ENCODE peak calls at places on chromosomes 13 and 19, in five cellular contexts. O is H9, X is H1, H is trophoblast cell, S is mesenchymal stem cell. K is an unnamed sample.

GRCh38 chr19:13959962-13960862 is 7.9 kb downstream of the DCAF15 start:
- DNase-seq in O (peak; percentile 64), X (no peak), H (peak; percentile 21), S (no peak), K (no peak)

GRCh38 chr13:93080166-93080565 is 146.4 kb upstream of the GPC6 start:
- DNase-seq in O (no peak), X (no peak), H (no peak), S (no peak), K (no peak)

GRCh38 chr19:53808710-53809125 is 15.4 kb downstream of the NLRP12 start:
- DNase-seq in O (peak; percentile 66), X (no peak), H (peak; percentile 64), S (peak; percentile 15), K (no peak)

GRCh38 chr19:45071969-45072790 is 4.1 kb downstream of the ZNF296 start:
- DNase-seq in O (peak; percentile 69), X (no peak), H (no peak), S (no peak), K (no peak)

GRCh38 chr13:101111894-101112293 is 304.4 kb downstream of the NALCN start:
- DNase-seq in O (no peak), X (no peak), H (no peak), S (peak; percentile 52), K (no peak)

GRCh38 chr13:87497426-87497825 is 173.7 kb upstream of the SLITRK5 start:
- DNase-seq in O (no peak), X (no peak), H (no peak), S (no peak), K (no peak)

GRCh38 chr13:26584713-26585112 is 27.2 kb downstream of the WASF3 start:
- DNase-seq in O (no peak), X (no peak), H (no peak), S (peak; percentile 57), K (no peak)

GRCh38 chr19:13995017-13995728 is 10.9 kb downstream of the RFX1 start:
- DNase-seq in O (no peak), X (no peak), H (no peak), S (no peak), K (no peak)

GRCh38 chr19:49340069-49340864 is 5.1 kb downstream of the CD37 start:
- DNase-seq in O (peak; percentile 82), X (no peak), H (peak; percentile 18), S (no peak), K (no peak)

GRCh38 chr13:63184693-63185092 is 1769.0 kb upstream of the PCDH20 start:
- DNase-seq in O (peak; percentile 88), X (peak; percentile 76), H (peak; percentile 62), S (peak; percentile 42), K (peak; percentile 47)

GRCh38 chr13:32031815-32032345 is 306 bp downstream of the FRY start:
- DNase-seq in O (no peak), X (no peak), H (no peak), S (no peak), K (no peak)

GRCh38 chr13:110368408-110368807 is 61.3 kb downstream of the COL4A2 start:
- DNase-seq in O (no peak), X (no peak), H (no peak), S (peak; percentile 49), K (no peak)

GRCh38 chr19:40716031-40716654 is 543 bp downstream of the COQ8B start:
- DNase-seq in O (peak; percentile 35), X (no peak), H (peak; percentile 87), S (no peak), K (no peak)

GRCh38 chr13:79522583-79522982 is 41.6 kb downstream of the NDFIP2 start:
- DNase-seq in O (no peak), X (no peak), H (no peak), S (no peak), K (no peak)

GRCh38 chr13:80962173-80962572 is 621.2 kb upstream of the SPRY2 start:
- DNase-seq in O (no peak), X (no peak), H (no peak), S (no peak), K (no peak)

GRCh38 chr13:26679411-26679810 is 81.2 kb downstream of the GPR12 start:
- DNase-seq in O (no peak), X (no peak), H (no peak), S (peak; percentile 64), K (no peak)

GRCh38 chr13:32878172-32878571 is 138.1 kb upstream of the KL start:
- DNase-seq in O (no peak), X (no peak), H (peak; percentile 63), S (peak; percentile 33), K (no peak)

GRCh38 chr13:74021507-74021906 is 112.7 kb downstream of the KLF12 start:
- DNase-seq in O (no peak), X (no peak), H (no peak), S (no peak), K (no peak)

GRCh38 chr19:47315125-47315821 is 5.6 kb downstream of the C5AR1 start:
- DNase-seq in O (peak; percentile 67), X (no peak), H (peak; percentile 99), S (peak; percentile 95), K (no peak)

GRCh38 chr13:111946214-111946613 is 120.7 kb upstream of the SOX1 start:
- DNase-seq in O (no peak), X (no peak), H (no peak), S (no peak), K (no peak)

GRCh38 chr13:44470623-44471562 is 97.3 kb downstream of the SERP2 start:
- DNase-seq in O (no peak), X (no peak), H (peak; percentile 71), S (peak; percentile 36), K (no peak)

GRCh38 chr13:20303636-20304035 is 71.5 kb upstream of the GJB6 start:
- DNase-seq in O (no peak), X (no peak), H (peak; percentile 84), S (peak; percentile 4), K (no peak)

GRCh38 chr19:6720369-6721112 is at the start of gene C3:
- DNase-seq in O (no peak), X (no peak), H (peak; percentile 47), S (peak; percentile 50), K (no peak)

GRCh38 chr19:55354698-55355212 is at the start of gene COX6B2:
- DNase-seq in O (no peak), X (no peak), H (no peak), S (no peak), K (no peak)

GRCh38 chr13:40026741-40027140 is 371.3 kb downstream of the COG6 start:
- DNase-seq in O (no peak), X (no peak), H (no peak), S (no peak), K (no peak)

GRCh38 chr13:99354371-99354951 is 47.3 kb upstream of the GPR183 start:
- DNase-seq in O (no peak), X (no peak), H (peak; percentile 96), S (no peak), K (no peak)

GRCh38 chr13:26964278-26965057 is 203.9 kb upstream of the GPR12 start:
- DNase-seq in O (no peak), X (no peak), H (peak; percentile 66), S (peak; percentile 43), K (no peak)

GRCh38 chr19:35845215-35846037 is 6.9 kb downstream of the NPHS1 start:
- DNase-seq in O (peak; percentile 70), X (no peak), H (peak; percentile 9), S (peak; percentile 8), K (no peak)

GRCh38 chr13:34412817-34413365 is 529.2 kb upstream of the NBEA start:
- DNase-seq in O (no peak), X (no peak), H (peak; percentile 82), S (peak; percentile 23), K (no peak)

GRCh38 chr13:34412295-34412694 is 529.8 kb upstream of the NBEA start:
- DNase-seq in O (no peak), X (no peak), H (peak; percentile 83), S (no peak), K (no peak)

GRCh38 chr13:34414616-34415015 is 527.5 kb upstream of the NBEA start:
- DNase-seq in O (no peak), X (no peak), H (no peak), S (no peak), K (no peak)

GRCh38 chr13:34411881-34412280 is 530.2 kb upstream of the NBEA start:
- DNase-seq in O (no peak), X (no peak), H (peak; percentile 78), S (no peak), K (no peak)

DNA sequence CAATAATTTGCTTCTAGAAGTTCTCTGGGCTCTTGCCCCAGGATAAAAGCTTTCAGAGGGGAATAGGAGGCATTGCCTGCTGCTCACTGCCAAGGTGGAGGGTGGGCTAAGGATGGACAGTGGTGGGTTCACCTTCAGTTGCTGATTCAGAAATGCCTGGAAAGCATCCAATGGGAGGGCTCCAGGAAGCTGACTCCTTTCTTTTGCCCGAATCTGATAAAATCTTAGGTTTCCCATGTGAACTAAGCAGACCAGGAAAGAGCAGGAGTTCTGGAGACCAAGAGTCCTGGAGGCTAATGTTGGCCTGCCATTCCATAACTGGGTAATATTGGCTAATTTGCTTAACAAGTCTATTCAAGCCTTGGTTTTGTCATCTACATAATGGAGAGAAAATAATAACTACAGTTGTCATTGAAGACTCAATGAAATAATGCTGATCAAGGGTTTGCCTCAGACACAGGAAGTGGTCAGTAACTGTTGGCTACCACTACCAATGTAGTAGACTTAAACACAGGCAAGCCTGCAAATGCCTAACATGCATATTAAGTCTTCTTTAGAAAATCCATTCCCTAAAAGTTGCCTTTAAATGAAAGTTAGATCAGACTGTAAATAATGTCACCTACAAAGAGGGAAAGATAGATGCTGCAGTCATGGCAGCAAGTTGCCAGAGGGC is 528.4 kb upstream of the NBEA start:
- DNase-seq in O (no peak), X (no peak), H (no peak), S (no peak), K (no peak)
- H3K4me2 ChIP-seq in O (no peak overlapping the region), X (no peak overlapping the region), H (no peak overlapping the region), S (no peak overlapping the region), K (no peak overlapping the region)

GRCh38 chr19:52331757-52332156 is 4.3 kb upstream of the ZNF610 start:
- DNase-seq in O (no peak), X (no peak), H (no peak), S (peak; percentile 30), K (no peak)

GRCh38 chr19:52336117-52336811 is at the start of gene ZNF610:
- DNase-seq in O (peak; percentile 88), X (peak; percentile 68), H (peak; percentile 88), S (peak; percentile 87), K (peak; percentile 66)

GRCh38 chr19:52335768-52336116 is 301 bp upstream of the ZNF610 start:
- DNase-seq in O (no peak), X (no peak), H (no peak), S (no peak), K (no peak)

GRCh38 chr19:52336976-52337375 is 933 bp downstream of the ZNF610 start:
- DNase-seq in O (no peak), X (no peak), H (no peak), S (peak; percentile 33), K (no peak)
- H2BK12ac ChIP-seq in O (no peak overlapping the region), X (peak overlapping the region; percentile 27), H (no peak overlapping the region), S (no peak overlapping the region), K (no peak overlapping the region)

GRCh38 chr19:7908078-7908699 is 4.5 kb downstream of the MAP2K7 start:
- DNase-seq in O (no peak), X (no peak), H (no peak), S (no peak), K (no peak)
- H3K4me2 ChIP-seq in O (no peak overlapping the region), X (no peak overlapping the region), H (no peak overlapping the region), S (no peak overlapping the region), K (no peak overlapping the region)

DNA sequence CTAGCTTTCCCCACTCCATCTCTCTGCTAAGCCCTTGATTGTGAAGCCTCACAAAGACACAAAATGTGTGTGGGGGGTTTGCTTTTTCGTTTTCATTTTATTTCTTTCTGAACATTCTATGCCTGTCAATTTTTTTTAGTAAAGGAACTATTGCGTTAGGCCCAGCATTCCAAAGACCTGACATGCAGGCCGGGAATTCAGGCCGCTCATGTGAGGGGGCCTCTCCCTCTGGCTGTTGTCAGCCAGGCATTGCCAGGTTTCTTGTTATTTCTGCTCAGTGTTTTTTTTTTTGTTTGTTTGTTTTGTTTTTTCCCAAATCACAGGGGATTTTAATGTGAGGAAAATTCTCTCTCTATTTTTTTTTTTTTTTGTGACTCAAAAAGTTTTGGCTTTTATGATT is 10.3 kb upstream of the MEDAG start:
- DNase-seq in O (no peak), X (no peak), H (peak; percentile 71), S (peak; percentile 88), K (no peak)
- H2BK12ac ChIP-seq in O (no peak overlapping the region), X (no peak overlapping the region), H (peak overlapping the region; percentile 90), S (no peak overlapping the region), K (no peak overlapping the region)